ENCODE peak calls at places on chromosomes 6 and 20, in seven cellular contexts. G, D, E, V, M, A and O are unnamed samples.

GRCh38 chr6:20868397-20869185 is 334.3 kb downstream of the CDKAL1 start:
- DNase-seq in G (no peak), V (no peak), D (no peak), A (no peak), E (peak), M (no peak), O (no peak)

GRCh38 chr6:108115598-108116058 is 41.1 kb upstream of the OSTM1 start:
- DNase-seq in G (peak), V (peak), D (no peak), M (no peak), A (no peak), E (no peak), O (no peak)

GRCh38 chr20:8331740-8332412 is 199.8 kb downstream of the PLCB1 start:
- DNase-seq in A (no peak), V (peak), G (peak), D (no peak), E (peak), M (no peak), O (no peak)

GRCh38 chr6:112268011-112268410 is 13.6 kb upstream of the LAMA4 start:
- DNase-seq in G (no peak), V (no peak), E (no peak), D (no peak), M (no peak), A (no peak), O (no peak)

GRCh38 chr6:30129818-30130679 is 5.9 kb upstream of the TRIM40 start:
- DNase-seq in D (no peak), V (no peak), G (no peak), A (no peak), M (no peak), E (no peak), O (no peak)

GRCh38 chr6:149910721-149911151 is 12.2 kb downstream of the RAET1G start:
- DNase-seq in A (no peak), E (no peak), D (no peak), G (no peak), V (no peak), M (no peak), O (no peak)

GRCh38 chr6:10166031-10166430 is 248.8 kb downstream of the TFAP2A start:
- DNase-seq in E (no peak), A (no peak), D (no peak), M (no peak), V (no peak), G (no peak), O (no peak)

GRCh38 chr20:21230686-21231085 is 72.4 kb upstream of the XRN2 start:
- DNase-seq in E (no peak), V (no peak), D (no peak), M (no peak), A (no peak), G (peak), O (no peak)

GRCh38 chr6:16764188-16764950 is 3.1 kb upstream of the ATXN1 start:
- DNase-seq in E (no peak), M (no peak), D (no peak), G (peak), A (no peak), V (no peak), O (no peak)

GRCh38 chr20:41905186-41905585 is 287.0 kb upstream of the CHD6 start:
- DNase-seq in A (no peak), D (no peak), G (no peak), E (no peak), V (no peak), M (no peak), O (no peak)

DNA sequence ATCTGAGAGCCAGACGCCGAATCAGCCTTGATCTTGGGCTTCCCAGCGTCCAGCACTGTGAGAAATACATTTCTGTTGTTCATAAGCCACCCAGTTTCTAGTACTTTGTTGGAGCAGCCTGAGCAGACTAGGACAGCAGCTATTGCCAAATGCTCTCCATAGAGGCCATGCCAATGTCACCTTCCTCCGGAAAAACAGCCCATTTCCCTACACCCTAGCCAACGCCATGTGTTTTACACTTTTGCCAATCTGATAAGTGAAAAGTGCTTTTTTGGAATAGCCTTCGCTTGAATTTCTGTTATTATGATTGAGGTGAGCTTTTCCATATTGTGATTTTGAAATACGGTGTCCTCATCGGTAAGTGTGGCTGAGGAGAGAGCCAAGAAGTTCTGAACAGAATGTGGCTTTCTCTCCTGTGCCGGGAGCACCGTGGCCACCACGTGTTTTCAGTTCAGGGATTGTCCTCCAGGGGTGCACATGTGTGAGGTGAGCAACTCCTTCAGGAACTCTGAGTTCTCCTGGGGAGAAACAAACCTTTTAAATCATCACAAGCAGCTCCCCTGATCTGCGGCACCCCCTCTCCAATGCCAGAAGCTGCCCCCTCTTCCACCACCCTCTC is 35.8 kb downstream of the TAF8 start:
- DNase-seq in V (peak), E (no peak), A (no peak), M (no peak), D (no peak), G (no peak), O (no peak)
- TF ChIP-seq POLR2A in V (no peak), E (no peak), A (no peak), M (no peak), D (no peak), G (no peak), O (no peak)

DNA sequence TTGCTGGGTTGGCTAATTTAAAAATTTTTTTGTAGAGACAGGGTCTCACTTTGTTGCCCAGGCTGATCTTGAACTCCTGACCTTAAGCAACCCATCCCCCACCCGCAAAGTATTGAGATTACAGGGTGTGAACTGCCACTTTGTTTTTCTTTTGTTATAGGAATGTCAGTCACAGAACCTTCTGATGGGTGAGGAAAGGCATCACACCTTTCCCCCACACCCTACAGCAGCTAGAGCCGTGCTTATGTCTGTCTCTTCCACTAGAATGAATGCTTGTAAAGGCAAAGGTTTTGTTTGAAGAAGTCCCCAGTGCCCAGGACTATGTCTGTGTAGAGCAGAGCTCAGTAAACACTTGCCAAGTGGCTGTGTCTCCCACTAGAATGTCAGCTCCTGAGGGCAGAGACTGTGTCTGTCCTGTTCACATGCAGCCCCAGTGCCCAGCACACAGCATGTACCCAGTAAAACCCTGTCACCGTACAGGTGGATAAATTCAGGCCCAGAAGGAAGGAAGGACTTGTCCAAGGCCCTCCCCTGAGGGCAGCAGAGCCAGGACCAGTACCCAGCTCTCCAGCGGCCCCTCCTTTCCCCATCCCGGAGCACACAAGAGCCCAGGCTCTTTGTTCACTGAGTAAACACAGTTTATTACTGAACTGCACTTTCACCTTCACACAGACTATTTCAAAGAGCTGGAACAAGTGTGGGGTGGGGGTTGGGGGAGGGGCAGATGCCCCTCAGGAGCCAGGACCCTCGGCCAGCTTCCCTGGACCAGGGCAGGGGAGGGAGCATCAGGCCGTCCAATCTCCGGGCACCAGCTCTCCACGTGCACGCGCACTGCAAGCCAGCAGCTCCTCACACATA is 26.4 kb downstream of the COX4I2 start:
- DNase-seq in M (no peak), D (no peak), A (no peak), V (peak), E (no peak), G (no peak), O (no peak)
- TF ChIP-seq POLR2A in M (no peak), D (no peak), A (no peak), V (no peak), E (no peak), G (no peak), O (no peak)

GRCh38 chr20:49282584-49283171 is 4.8 kb upstream of the ZNFX1 start:
- DNase-seq in V (no peak), G (no peak), D (no peak), M (no peak), E (no peak), A (no peak), O (no peak)
- TF ChIP-seq POLR2A in V (no peak), G (peak), D (no peak), M (no peak), E (no peak), A (no peak), O (peak)

DNA sequence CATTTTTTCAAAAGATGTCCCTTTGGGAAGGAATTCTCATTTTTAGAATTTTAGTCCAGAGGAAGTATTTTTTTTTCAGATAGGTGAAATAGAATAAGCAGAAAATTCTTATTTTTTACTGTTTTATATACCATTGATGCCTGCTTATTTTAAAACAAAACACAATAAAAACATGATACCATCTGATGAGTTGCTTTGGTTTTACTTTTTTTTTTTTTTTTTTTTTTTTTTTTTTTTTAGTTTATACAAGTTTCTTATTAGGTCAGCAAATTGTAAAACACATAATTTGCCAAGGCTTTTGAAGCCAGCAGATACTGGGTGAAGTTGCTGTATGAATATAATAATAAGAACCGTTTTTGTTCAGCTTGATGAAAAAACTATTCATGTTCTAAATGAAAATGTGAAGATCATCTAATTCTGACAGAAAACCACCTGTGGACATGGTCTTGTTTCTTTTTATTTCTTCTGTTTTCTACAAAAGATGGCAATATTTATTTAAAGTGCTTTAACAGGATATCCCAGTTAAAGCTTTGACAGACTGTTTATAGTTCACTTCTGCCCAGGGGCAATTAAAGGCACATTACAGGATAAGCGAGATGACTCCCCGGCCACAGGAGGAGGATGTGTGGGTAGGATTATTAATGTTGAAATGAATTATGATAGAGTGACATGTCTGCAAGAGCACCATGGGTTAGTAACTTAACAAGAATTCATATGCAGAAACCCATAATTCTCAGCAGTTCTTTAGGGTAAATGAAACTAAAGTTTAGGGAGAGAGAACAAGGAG is 31.1 kb downstream of the MYB start:
- DNase-seq in G (peak), E (no peak), D (no peak), V (no peak), M (no peak), A (peak), O (no peak)
- TF ChIP-seq POLR2A in G (no peak), E (no peak), D (no peak), V (no peak), M (no peak), A (no peak), O (no peak)

GRCh38 chr6:13486679-13487121 is 700 bp downstream of the GFOD1 start:
- DNase-seq in G (peak), E (peak), V (peak), M (no peak), D (peak), A (peak), O (peak)
- TF ChIP-seq POLR2A in G (no peak), E (no peak), V (no peak), M (no peak), D (no peak), A (no peak), O (peak)

GRCh38 chr6:18387061-18387721 is at the start of gene RNF144B:
- DNase-seq in A (peak), M (peak), E (peak), D (peak), G (peak), V (peak), O (no peak)
- TF ChIP-seq POLR2A in A (peak), M (peak), E (peak), D (peak), G (no peak), V (peak), O (no peak)

GRCh38 chr6:36862164-36862847 is 12.3 kb downstream of the PPIL1 start:
- DNase-seq in E (no peak), V (no peak), G (no peak), A (no peak), D (no peak), M (no peak), O (no peak)
- TF ChIP-seq POLR2A in E (no peak), V (no peak), G (no peak), A (no peak), D (no peak), M (no peak), O (no peak)

GRCh38 chr6:38749473-38749872 is 34.4 kb downstream of the DNAH8 start:
- DNase-seq in D (no peak), M (no peak), A (no peak), E (no peak), V (no peak), G (no peak), O (no peak)
- TF ChIP-seq POLR2A in D (no peak), M (no peak), A (no peak), E (no peak), V (no peak), G (no peak), O (no peak)

DNA sequence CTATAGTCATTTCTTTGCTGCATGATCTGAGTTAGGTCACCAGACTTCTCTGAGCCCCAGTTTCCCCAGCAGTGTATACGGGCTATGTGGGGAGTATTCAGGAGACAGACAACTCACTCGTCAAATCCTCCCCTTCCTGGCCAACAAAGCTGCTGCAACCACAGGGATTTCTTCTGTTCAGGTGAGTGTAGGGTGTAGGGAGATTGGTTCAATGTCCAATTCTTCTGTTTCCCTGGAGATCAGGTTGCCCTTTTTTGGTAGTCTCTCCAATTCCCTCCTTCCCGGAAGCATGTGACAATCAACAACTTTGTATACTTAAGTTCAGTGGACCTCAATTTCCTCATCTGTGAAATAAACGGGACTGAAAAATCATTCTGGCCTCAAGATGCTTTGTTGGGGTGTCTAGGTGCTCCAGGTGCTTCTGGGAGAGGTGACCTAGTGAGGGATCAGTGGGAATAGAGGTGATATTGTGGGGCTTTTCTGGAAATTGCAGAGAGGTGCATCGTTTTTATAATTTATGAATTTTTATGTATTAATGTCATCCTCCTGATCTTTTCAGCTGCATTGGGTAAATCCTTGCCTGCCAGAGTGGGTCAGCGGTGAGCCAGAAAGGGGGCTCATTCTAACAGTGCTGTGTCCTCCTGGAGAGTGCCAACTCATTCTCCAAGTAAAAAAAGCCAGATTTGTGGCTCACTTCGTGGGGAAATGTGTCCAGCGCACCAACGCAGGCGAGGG is 594 bp upstream of the CDKN1A start:
- DNase-seq in G (no peak), E (no peak), A (no peak), M (no peak), D (no peak), V (no peak), O (no peak)
- TF ChIP-seq POLR2A in G (no peak), E (no peak), A (no peak), M (no peak), D (no peak), V (no peak), O (no peak)